ENCODE peak calls at places on chromosomes 5 and 9, in five cellular contexts. One of them, this sample, is unnamed.

GRCh38 chr5:176405656-176406435 is 10.5 kb downstream of the CLTB start:
- DNase-seq in midbrain: no peak
- DNase-seq in endodermal cell: peak
- DNase-seq in AG04449: no peak
- DNase-seq in colonic mucosa: peak
- DNase-seq in this sample: no peak

GRCh38 chr5:72066658-72067057 is 40.6 kb upstream of the MAP1B start:
- DNase-seq in midbrain: no peak
- DNase-seq in colonic mucosa: no peak
- DNase-seq in endodermal cell: no peak
- DNase-seq in AG04449: peak
- DNase-seq in this sample: peak

GRCh38 chr9:37290881-37291485 is 131.5 kb upstream of the GRHPR start:
- DNase-seq in midbrain: no peak
- DNase-seq in endodermal cell: no peak
- DNase-seq in AG04449: peak
- DNase-seq in colonic mucosa: no peak
- DNase-seq in this sample: no peak

GRCh38 chr5:141940695-141941271 is 17.1 kb downstream of the DELE1 start:
- DNase-seq in midbrain: no peak
- DNase-seq in AG04449: no peak
- DNase-seq in colonic mucosa: no peak
- DNase-seq in endodermal cell: no peak
- DNase-seq in this sample: no peak

GRCh38 chr5:175261526-175261925 is 182.5 kb downstream of the DRD1 start:
- DNase-seq in endodermal cell: no peak
- DNase-seq in colonic mucosa: no peak
- DNase-seq in midbrain: no peak
- DNase-seq in AG04449: no peak
- DNase-seq in this sample: no peak

GRCh38 chr5:177232761-177233160 is 70.8 kb downstream of the RAB24 start:
- DNase-seq in endodermal cell: no peak
- DNase-seq in midbrain: no peak
- DNase-seq in colonic mucosa: no peak
- DNase-seq in AG04449: peak
- DNase-seq in this sample: no peak

GRCh38 chr5:169374111-169374510 is 73.2 kb upstream of the SLIT3 start:
- DNase-seq in AG04449: no peak
- DNase-seq in endodermal cell: peak
- DNase-seq in colonic mucosa: no peak
- DNase-seq in midbrain: no peak
- DNase-seq in this sample: no peak

GRCh38 chr9:10479172-10479571 is 133.6 kb downstream of the PTPRD start:
- DNase-seq in endodermal cell: no peak
- DNase-seq in midbrain: no peak
- DNase-seq in colonic mucosa: no peak
- DNase-seq in AG04449: no peak
- DNase-seq in this sample: no peak

GRCh38 chr9:121445986-121446385 is 53.7 kb downstream of the GGTA1 start:
- DNase-seq in endodermal cell: peak
- DNase-seq in colonic mucosa: no peak
- DNase-seq in midbrain: no peak
- DNase-seq in AG04449: no peak
- DNase-seq in this sample: no peak

GRCh38 chr9:16268037-16269010 is 602.1 kb downstream of the BNC2 start:
- DNase-seq in endodermal cell: no peak
- DNase-seq in AG04449: no peak
- DNase-seq in midbrain: no peak
- DNase-seq in colonic mucosa: no peak
- DNase-seq in this sample: no peak

GRCh38 chr5:123951204-123951977 is 439.4 kb downstream of the CSNK1G3 start:
- DNase-seq in endodermal cell: no peak
- DNase-seq in AG04449: peak
- DNase-seq in midbrain: no peak
- DNase-seq in colonic mucosa: no peak
- DNase-seq in this sample: peak

GRCh38 chr5:115979628-115980041 is 17.4 kb downstream of the LVRN start:
- DNase-seq in AG04449: no peak
- DNase-seq in endodermal cell: no peak
- DNase-seq in midbrain: no peak
- DNase-seq in colonic mucosa: no peak
- DNase-seq in this sample: no peak

GRCh38 chr5:171450423-171451246 is 31.2 kb downstream of the FGF18 start:
- DNase-seq in midbrain: no peak
- DNase-seq in colonic mucosa: peak
- DNase-seq in endodermal cell: peak
- DNase-seq in AG04449: peak
- DNase-seq in this sample: peak

GRCh38 chr5:149922950-149923349 is 21.6 kb downstream of the PDE6A start:
- DNase-seq in colonic mucosa: no peak
- DNase-seq in endodermal cell: no peak
- DNase-seq in midbrain: no peak
- DNase-seq in AG04449: no peak
- DNase-seq in this sample: no peak

GRCh38 chr9:104808030-104808614 is 44.2 kb downstream of the NIPSNAP3B start:
- DNase-seq in AG04449: no peak
- DNase-seq in colonic mucosa: no peak
- DNase-seq in endodermal cell: peak
- DNase-seq in midbrain: peak
- DNase-seq in this sample: no peak

GRCh38 chr9:72217306-72217842 is 68.1 kb downstream of the GDA start:
- DNase-seq in colonic mucosa: no peak
- DNase-seq in endodermal cell: no peak
- DNase-seq in AG04449: no peak
- DNase-seq in midbrain: no peak
- DNase-seq in this sample: no peak

GRCh38 chr5:124908603-124909451 is 162.4 kb upstream of the ZNF608 start:
- DNase-seq in endodermal cell: no peak
- DNase-seq in colonic mucosa: no peak
- DNase-seq in midbrain: no peak
- DNase-seq in AG04449: no peak
- DNase-seq in this sample: peak

GRCh38 chr9:33506626-33507370 is 17.3 kb upstream of the ANKRD18B start:
- DNase-seq in colonic mucosa: no peak
- DNase-seq in endodermal cell: no peak
- DNase-seq in AG04449: peak
- DNase-seq in midbrain: no peak
- DNase-seq in this sample: peak

GRCh38 chr5:107337281-107337680 is 333.5 kb downstream of the EFNA5 start:
- DNase-seq in colonic mucosa: peak
- DNase-seq in endodermal cell: no peak
- DNase-seq in midbrain: no peak
- DNase-seq in AG04449: no peak
- DNase-seq in this sample: no peak